ENCODE peak calls at places on chromosome 10, in nine cellular contexts. A is bronchial epithelial cell, S is Panc1, Z is fibroblast of lung, R is heart left ventricle, E is A549, M is astrocyte, X is HFF-Myc, H is foreskin fibroblast. Q is an unnamed sample.

GRCh38 chr10:80497187-80498038 is 40.3 kb upstream of the SH2D4B start:
- DNase-seq in S (no peak), Z (peak), M (peak), H (peak), R (peak), X (peak), E (no peak), A (no peak), Q (no peak)

GRCh38 chr10:17235136-17235535 is 7.1 kb downstream of the VIM start:
- DNase-seq in A (no peak), X (no peak), S (no peak), H (peak), R (no peak), M (no peak), E (peak), Z (no peak), Q (no peak)

GRCh38 chr10:21203473-21204107 is 306.5 kb upstream of the NEBL start:
- DNase-seq in S (no peak), A (no peak), Z (no peak), R (no peak), M (no peak), X (no peak), E (no peak), H (no peak), Q (no peak)

GRCh38 chr10:78604286-78604685 is 464.5 kb upstream of the ZMIZ1 start:
- DNase-seq in X (no peak), H (no peak), S (no peak), Z (no peak), R (no peak), A (no peak), E (no peak), M (no peak), Q (no peak)

GRCh38 chr10:120556164-120556532 is 99.1 kb downstream of the PLPP4 start:
- DNase-seq in R (no peak), H (no peak), M (no peak), S (no peak), E (no peak), X (no peak), Z (no peak), A (no peak), Q (no peak)

GRCh38 chr10:124605481-124605855 is 138.7 kb downstream of the FAM53B start:
- DNase-seq in S (no peak), H (no peak), A (no peak), M (no peak), R (no peak), X (no peak), E (no peak), Z (no peak), Q (no peak)

GRCh38 chr10:71371750-71372166 is 25.0 kb upstream of the CDH23 start:
- DNase-seq in M (no peak), H (no peak), S (no peak), E (no peak), X (no peak), R (no peak), Z (no peak), A (no peak), Q (no peak)

GRCh38 chr10:77085344-77085743 is 552.3 kb downstream of the KCNMA1 start:
- DNase-seq in E (no peak), H (no peak), Z (no peak), S (no peak), X (no peak), M (no peak), A (no peak), R (no peak), Q (no peak)

GRCh38 chr10:120400601-120401000 is 56.4 kb upstream of the PLPP4 start:
- DNase-seq in R (no peak), S (no peak), X (no peak), A (no peak), E (no peak), H (no peak), Z (peak), M (peak), Q (no peak)

GRCh38 chr10:120735773-120736371 is 115.3 kb upstream of the WDR11 start:
- DNase-seq in E (peak), R (no peak), A (peak), S (no peak), M (no peak), X (no peak), H (peak), Z (peak), Q (peak)

GRCh38 chr10:94315975-94316464 is 46.7 kb downstream of the NOC3L start:
- DNase-seq in H (peak), A (no peak), Z (peak), S (no peak), X (no peak), R (no peak), M (peak), E (no peak), Q (no peak)

GRCh38 chr10:17060289-17060688 is 69.3 kb downstream of the CUBN start:
- DNase-seq in X (no peak), S (no peak), R (no peak), H (no peak), M (no peak), Z (no peak), E (no peak), A (no peak), Q (no peak)

GRCh38 chr10:63573068-63573697 is 52.0 kb downstream of the REEP3 start:
- DNase-seq in H (peak), R (no peak), S (no peak), X (no peak), A (no peak), M (peak), Z (peak), E (no peak), Q (no peak)

GRCh38 chr10:90592903-90593302 is 264.9 kb downstream of the HTR7 start:
- DNase-seq in E (peak), Z (peak), H (peak), S (peak), M (peak), R (peak), X (peak), A (peak), Q (no peak)

GRCh38 chr10:122730238-122730637 is 30.6 kb upstream of the C10orf120 start:
- DNase-seq in X (no peak), S (no peak), H (no peak), M (no peak), Z (no peak), R (no peak), E (no peak), A (no peak), Q (no peak)

GRCh38 chr10:97196213-97197029 is 10.7 kb upstream of the SLIT1 start:
- DNase-seq in M (peak), R (peak), E (peak), H (peak), S (peak), Z (peak), A (peak), X (no peak), Q (no peak)
- H3K4me3 ChIP-seq in M (peak), R (peak), E (peak), H (peak), S (peak), Z (peak), A (peak), X (peak), Q (peak)

GRCh38 chr10:34985823-34986222 is 104.3 kb downstream of the CUL2 start:
- DNase-seq in M (no peak), R (no peak), A (no peak), H (no peak), Z (no peak), X (no peak), E (peak), S (no peak), Q (no peak)
- TF ChIP-seq CTCF in M (no peak), R (no peak), A (peak), H (peak), Z (peak), X (peak), E (no peak), S (no peak), Q (peak)

DNA sequence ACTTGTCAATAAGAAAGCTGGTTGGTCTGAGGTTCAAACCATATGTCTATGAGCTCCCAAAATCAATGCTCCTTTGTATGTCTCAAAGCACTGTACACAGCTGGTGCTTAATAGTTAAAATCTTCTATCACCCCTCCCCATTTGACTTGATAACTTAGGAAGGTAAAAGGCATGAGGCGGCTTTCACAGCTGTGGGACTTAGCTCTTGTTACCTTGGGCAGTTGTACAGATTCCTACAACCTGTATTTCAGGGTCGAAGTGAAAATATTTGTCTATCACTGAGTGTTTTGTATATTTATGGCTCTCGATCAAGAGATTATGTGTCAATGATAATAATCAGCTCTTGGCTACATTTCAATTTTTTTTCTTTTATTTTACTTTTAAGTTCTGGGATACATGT is 992 bp upstream of the KIFBP start:
- DNase-seq in A (no peak), H (no peak), S (no peak), E (no peak), R (no peak), M (no peak), X (no peak), Z (no peak), Q (no peak)
- H3K4me3 ChIP-seq in A (no peak), H (no peak), S (no peak), E (no peak), R (no peak), M (no peak), X (no peak), Z (no peak), Q (no peak)

GRCh38 chr10:37812290-37812689 is 45.1 kb downstream of the ZNF248 start:
- DNase-seq in E (no peak), R (no peak), A (no peak), X (no peak), M (no peak), H (no peak), S (no peak), Z (no peak), Q (no peak)
- TF ChIP-seq CTCF in E (no peak), R (no peak), A (no peak), X (no peak), M (no peak), H (no peak), S (no peak), Z (no peak), Q (no peak)

GRCh38 chr10:73910401-73910763 is 550 bp upstream of the PLAU start:
- DNase-seq in Z (no peak), M (no peak), S (no peak), H (no peak), A (peak), R (no peak), E (peak), X (no peak), Q (no peak)
- H3K4me3 ChIP-seq in Z (peak), M (peak), S (peak), H (peak), A (peak), R (peak), E (peak), X (peak), Q (peak)

GRCh38 chr10:73168486-73168844 is 546 bp downstream of the FAM149B1 start:
- DNase-seq in Z (no peak), H (no peak), M (no peak), X (no peak), S (peak), R (no peak), E (peak), A (peak), Q (no peak)
- TF ChIP-seq CTCF in Z (no peak), H (no peak), M (peak), X (no peak), S (no peak), R (no peak), E (no peak), A (no peak), Q (no peak)

GRCh38 chr10:111076191-111076681 is 593 bp upstream of the ADRA2A start:
- DNase-seq in S (peak), X (no peak), E (peak), R (peak), A (no peak), Z (peak), M (peak), H (peak), Q (peak)

GRCh38 chr10:111078505-111079185 is 1.8 kb downstream of the ADRA2A start:
- DNase-seq in X (no peak), Z (no peak), M (no peak), A (no peak), R (no peak), E (no peak), S (no peak), H (no peak), Q (no peak)

GRCh38 chr10:111077715-111078504 is 1.1 kb downstream of the ADRA2A start:
- DNase-seq in H (peak), A (no peak), S (no peak), E (no peak), R (no peak), M (no peak), Z (no peak), X (no peak), Q (no peak)

GRCh38 chr10:111075577-111076185 is 1.1 kb upstream of the ADRA2A start:
- DNase-seq in M (no peak), H (no peak), R (no peak), A (no peak), E (no peak), S (no peak), X (no peak), Z (no peak), Q (no peak)

GRCh38 chr10:111076682-111077661 is at the start of gene ADRA2A:
- DNase-seq in E (peak), Z (peak), X (no peak), M (peak), R (no peak), S (no peak), H (peak), A (no peak), Q (peak)
- H3K4me3 ChIP-seq in E (peak), Z (peak), X (peak), M (peak), R (peak), S (peak), H (peak), A (peak), Q (peak)

GRCh38 chr10:132442636-132443035 is 45.6 kb downstream of the PWWP2B start:
- DNase-seq in E (no peak), Z (no peak), M (no peak), R (no peak), S (no peak), A (no peak), H (no peak), X (no peak), Q (no peak)
- TF ChIP-seq CTCF in E (no peak), Z (no peak), M (no peak), R (no peak), S (no peak), A (no peak), H (no peak), X (no peak), Q (no peak)

Q was measured in epithelial cell of proximal tubule.